ENCODE peak calls at places on chromosome 16, in seven cellular contexts. I is neural progenitor cell, B is body of pancreas, D is adrenal gland, T is pancreas, L is uterus, X is stomach. M is an unnamed sample. For H3K36me3, the result is how much of the 10 kb centered on the place peaks cover.

GRCh38 chr16:31700200-31700529 is 172.5 kb downstream of the AHSP start:
- DNase-seq in I (no peak), B (no peak), D (no peak), T (no peak), L (no peak), X (no peak), M (no peak)

GRCh38 chr16:369275-369865 is 968 bp downstream of the MRPL28 start:
- DNase-seq in I (no peak), B (no peak), D (no peak), T (no peak), L (no peak), X (no peak), M (no peak)

GRCh38 chr16:57884655-57885133 is 82.4 kb upstream of the KIFC3 start:
- DNase-seq in I (no peak), B (no peak), D (no peak), T (no peak), L (no peak), X (no peak), M (no peak)

GRCh38 chr16:81708459-81709368 is 70.4 kb upstream of the PLCG2 start:
- DNase-seq in I (no peak), B (peak), D (peak), T (peak), L (no peak), X (peak), M (peak)

GRCh38 chr16:59478806-59479205 is 744.7 kb upstream of the GOT2 start:
- DNase-seq in I (no peak), B (no peak), D (no peak), T (no peak), L (no peak), X (no peak), M (no peak)

GRCh38 chr16:69327585-69328310 is 2.6 kb downstream of the PDF start:
- DNase-seq in I (no peak), B (no peak), D (peak), T (peak), L (peak), X (no peak), M (no peak)

GRCh38 chr16:10876305-10876704 is 697 bp upstream of the CIITA start:
- DNase-seq in I (no peak), B (no peak), D (no peak), T (no peak), L (no peak), X (no peak), M (no peak)

GRCh38 chr16:71383054-71383773 is 24.7 kb downstream of the CALB2 start:
- DNase-seq in I (peak), B (no peak), D (no peak), T (no peak), L (no peak), X (no peak), M (no peak)

GRCh38 chr16:30148101-30148500 is 25.1 kb upstream of the MAPK3 start:
- DNase-seq in I (no peak), B (no peak), D (no peak), T (no peak), L (no peak), X (no peak), M (no peak)

GRCh38 chr16:19881783-19882182 is 2.9 kb downstream of the GPRC5B start:
- DNase-seq in I (no peak), B (no peak), D (no peak), T (no peak), L (no peak), X (no peak), M (no peak)

GRCh38 chr16:19882186-19882585 is 2.5 kb downstream of the GPRC5B start:
- DNase-seq in I (peak), B (no peak), D (no peak), T (no peak), L (no peak), X (no peak), M (no peak)

GRCh38 chr16:19882641-19883040 is 2.0 kb downstream of the GPRC5B start:
- DNase-seq in I (peak), B (no peak), D (no peak), T (no peak), L (no peak), X (no peak), M (no peak)

GRCh38 chr16:19879241-19879792 is 5.3 kb downstream of the GPRC5B start:
- DNase-seq in I (peak), B (peak), D (no peak), T (no peak), L (no peak), X (no peak), M (no peak)

GRCh38 chr16:19881028-19881427 is 3.6 kb downstream of the GPRC5B start:
- DNase-seq in I (no peak), B (no peak), D (no peak), T (no peak), L (no peak), X (no peak), M (no peak)
- H3K4me3 ChIP-seq in I (no peak), B (no peak), D (no peak), T (no peak), L (no peak), X (no peak), M (no peak)

GRCh38 chr16:4862639-4863038 is 15.4 kb downstream of the UBN1 start:
- DNase-seq in I (no peak), B (peak), D (no peak), T (no peak), L (no peak), X (peak), M (no peak)

GRCh38 chr16:4860727-4861342 is 13.6 kb downstream of the UBN1 start:
- DNase-seq in I (no peak), B (no peak), D (no peak), T (no peak), L (no peak), X (no peak), M (no peak)

GRCh38 chr16:4855804-4856203 is 8.5 kb downstream of the UBN1 start:
- DNase-seq in I (no peak), B (no peak), D (no peak), T (no peak), L (no peak), X (no peak), M (no peak)

GRCh38 chr16:4859900-4860255 is 12.6 kb downstream of the UBN1 start:
- DNase-seq in I (no peak), B (no peak), D (no peak), T (no peak), L (no peak), X (no peak), M (no peak)

GRCh38 chr16:4859190-4859899 is 12.1 kb downstream of the UBN1 start:
- DNase-seq in I (no peak), B (no peak), D (no peak), T (no peak), L (no peak), X (no peak), M (no peak)
- H3K36me3 ChIP-seq in I (under half), B (under half), D (under half), T (under half), L (under half), X (half or more), M (under half)

GRCh38 chr16:88536510-88536909 is 33.7 kb upstream of the ZC3H18 start:
- DNase-seq in I (no peak), B (no peak), D (no peak), T (peak), L (no peak), X (no peak), M (no peak)

GRCh38 chr16:88538366-88539060 is 31.7 kb upstream of the ZC3H18 start:
- DNase-seq in I (peak), B (no peak), D (no peak), T (peak), L (no peak), X (no peak), M (no peak)

GRCh38 chr16:88537864-88538263 is 32.3 kb upstream of the ZC3H18 start:
- DNase-seq in I (no peak), B (no peak), D (no peak), T (peak), L (no peak), X (no peak), M (no peak)

GRCh38 chr16:88535857-88536222 is 34.4 kb upstream of the ZC3H18 start:
- DNase-seq in I (no peak), B (no peak), D (no peak), T (no peak), L (no peak), X (no peak), M (no peak)

GRCh38 chr16:88536971-88537751 is 33.0 kb upstream of the ZC3H18 start:
- DNase-seq in I (no peak), B (no peak), D (no peak), T (peak), L (no peak), X (no peak), M (no peak)
- TF ChIP-seq CTCF in I (no peak), B (no peak), D (no peak), T (no peak), L (no peak), X (no peak), M (no peak)

GRCh38 chr16:67161595-67162058 is 1.9 kb downstream of the FBXL8 start:
- DNase-seq in I (no peak), B (no peak), D (peak), T (peak), L (no peak), X (no peak), M (peak)
- H3K4me3 ChIP-seq in I (no peak), B (no peak), D (peak), T (no peak), L (no peak), X (peak), M (no peak)

DNA sequence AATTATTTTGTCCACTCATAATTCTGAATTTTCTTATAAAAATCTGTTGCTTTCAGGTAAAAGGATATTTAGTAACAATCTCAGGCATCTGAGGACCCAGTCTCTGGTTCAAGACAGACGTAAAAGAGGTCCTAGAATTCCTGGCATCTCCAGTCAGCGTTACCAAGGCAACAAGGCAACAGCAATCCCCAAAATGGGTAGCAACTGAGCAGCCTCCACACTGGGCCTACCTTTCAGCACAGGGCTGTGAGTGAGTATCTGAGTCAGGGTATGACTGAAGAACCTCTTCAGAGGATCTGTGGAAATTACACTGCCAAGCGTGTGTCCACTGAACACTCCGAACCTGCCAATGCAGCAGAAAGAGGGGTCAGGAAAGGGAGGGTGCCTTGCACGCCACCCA is 20.8 kb downstream of the FANCA start:
- DNase-seq in I (no peak), B (no peak), D (no peak), T (no peak), L (no peak), X (no peak), M (no peak)
- H3K36me3 ChIP-seq in I (under half), B (under half), D (under half), T (under half), L (under half), X (under half), M (under half)

GRCh38 chr16:86496262-86496928 is 13.9 kb upstream of the FOXF1 start:
- DNase-seq in I (peak), B (no peak), D (no peak), T (no peak), L (no peak), X (no peak), M (no peak)

GRCh38 chr16:86498661-86499493 is 11.4 kb upstream of the FOXF1 start:
- DNase-seq in I (peak), B (no peak), D (no peak), T (no peak), L (no peak), X (no peak), M (no peak)

GRCh38 chr16:86496929-86497381 is 13.4 kb upstream of the FOXF1 start:
- DNase-seq in I (peak), B (no peak), D (no peak), T (no peak), L (no peak), X (no peak), M (no peak)

GRCh38 chr16:86497551-86498021 is 12.7 kb upstream of the FOXF1 start:
- DNase-seq in I (peak), B (no peak), D (no peak), T (no peak), L (no peak), X (no peak), M (no peak)

DNA sequence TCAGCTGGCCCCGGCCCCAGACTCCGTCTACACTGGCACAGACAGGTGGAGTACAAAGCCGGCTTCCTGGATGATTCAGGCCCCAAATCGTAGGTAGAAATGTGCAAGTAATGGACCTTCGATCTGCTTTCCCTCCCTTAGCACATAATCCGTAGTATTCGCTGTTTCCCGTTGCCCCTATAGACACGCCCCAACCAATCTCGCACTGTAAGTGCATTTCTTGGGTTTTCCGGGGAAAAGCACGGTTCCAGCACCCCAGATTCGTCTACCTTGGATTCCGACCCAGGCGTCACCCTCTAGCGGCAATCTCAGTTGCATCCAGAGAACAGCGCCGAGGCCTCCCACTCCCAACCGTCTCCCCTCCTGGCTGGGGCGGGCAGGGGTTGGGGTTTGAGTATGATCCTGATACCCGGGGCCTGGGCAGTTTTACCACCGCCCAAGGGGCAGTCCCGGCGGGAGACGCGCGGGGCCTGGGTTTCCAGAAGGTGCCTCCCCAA is 12.1 kb upstream of the FOXF1 start:
- DNase-seq in I (peak), B (no peak), D (no peak), T (no peak), L (no peak), X (no peak), M (no peak)
- TF ChIP-seq CTCF in I (peak), B (no peak), D (no peak), T (no peak), L (no peak), X (no peak), M (no peak)

GRCh38 chr16:53041196-53041977 is 11.3 kb downstream of the CHD9NB start:
- DNase-seq in I (peak), B (peak), D (no peak), T (no peak), L (peak), X (peak), M (no peak)

GRCh38 chr16:53043986-53044571 is 8.6 kb downstream of the CHD9NB start:
- DNase-seq in I (peak), B (peak), D (no peak), T (no peak), L (no peak), X (no peak), M (peak)

GRCh38 chr16:53043462-53043861 is 9.2 kb downstream of the CHD9NB start:
- DNase-seq in I (peak), B (no peak), D (no peak), T (no peak), L (no peak), X (no peak), M (peak)

GRCh38 chr16:53040788-53041187 is 11.9 kb downstream of the CHD9NB start:
- DNase-seq in I (no peak), B (no peak), D (no peak), T (no peak), L (no peak), X (no peak), M (no peak)

GRCh38 chr16:53042235-53042645 is 10.5 kb downstream of the CHD9NB start:
- DNase-seq in I (no peak), B (no peak), D (no peak), T (no peak), L (no peak), X (no peak), M (no peak)
- H3K4me3 ChIP-seq in I (peak), B (no peak), D (no peak), T (no peak), L (no peak), X (no peak), M (no peak)

M was measured in colonic mucosa.